ENCODE peak calls at places on chromosomes 7 and 10, in seven cellular contexts. G, A, B, M, K, Z and R are unnamed samples.

GRCh38 chr7:95324396-95324795 is at the start of gene PON1:
- DNase-seq in G (no peak), A (no peak), B (peak; percentile 69), M (no peak), K (no peak), Z (no peak), R (no peak)

GRCh38 chr10:77501152-77501845 is 136.3 kb downstream of the KCNMA1 start:
- DNase-seq in G (peak; percentile 68), A (no peak), B (no peak), M (peak; percentile 98), K (peak; percentile 92), Z (peak; percentile 95), R (peak; percentile 77)

GRCh38 chr7:45982912-45983719 is 62.0 kb upstream of the IGFBP3 start:
- DNase-seq in G (no peak), A (peak; percentile 12), B (no peak), M (no peak), K (no peak), Z (no peak), R (no peak)

GRCh38 chr10:9824546-9825164 is 1193.0 kb upstream of the CELF2 start:
- DNase-seq in G (no peak), A (no peak), B (no peak), M (no peak), K (no peak), Z (no peak), R (no peak)

GRCh38 chr7:48158404-48158803 is 12.9 kb upstream of the ABCA13 start:
- DNase-seq in G (no peak), A (no peak), B (no peak), M (peak; percentile 18), K (peak; percentile 44), Z (no peak), R (no peak)

GRCh38 chr7:51006483-51007235 is 224.0 kb upstream of the GRB10 start:
- DNase-seq in G (no peak), A (no peak), B (peak; percentile 39), M (no peak), K (no peak), Z (no peak), R (no peak)

GRCh38 chr10:17001961-17002749 is 127.5 kb downstream of the CUBN start:
- DNase-seq in G (no peak), A (peak; percentile 43), B (no peak), M (peak; percentile 79), K (peak; percentile 99), Z (peak; percentile 99), R (peak; percentile 98)

GRCh38 chr10:86227501-86228258 is 138.9 kb downstream of the GRID1 start:
- DNase-seq in G (no peak), A (no peak), B (no peak), M (no peak), K (no peak), Z (no peak), R (no peak)

GRCh38 chr7:150947761-150948680 is 30.1 kb downstream of the KCNH2 start:
- DNase-seq in G (no peak), A (no peak), B (no peak), M (no peak), K (no peak), Z (no peak), R (no peak)

GRCh38 chr10:114038819-114039218 is 4.8 kb upstream of the ADRB1 start:
- DNase-seq in G (no peak), A (no peak), B (no peak), M (no peak), K (no peak), Z (no peak), R (no peak)

GRCh38 chr7:80967536-80968297 is 48.9 kb upstream of the SEMA3C start:
- DNase-seq in G (no peak), A (no peak), B (no peak), M (no peak), K (peak; percentile 24), Z (no peak), R (no peak)

GRCh38 chr10:44847110-44847509 is 64.0 kb upstream of the TMEM72 start:
- DNase-seq in G (no peak), A (no peak), B (no peak), M (no peak), K (no peak), Z (no peak), R (no peak)

GRCh38 chr10:3853547-3853989 is 68.6 kb upstream of the KLF6 start:
- DNase-seq in G (no peak), A (peak; percentile 78), B (no peak), M (peak; percentile 66), K (peak; percentile 58), Z (peak; percentile 38), R (peak; percentile 24)

GRCh38 chr7:138304071-138304320 is 156.1 kb upstream of the TRIM24 start:
- DNase-seq in G (no peak), A (no peak), B (no peak), M (no peak), K (no peak), Z (no peak), R (no peak)

GRCh38 chr10:133226251-133226808 is 3.7 kb upstream of the UTF1 start:
- DNase-seq in G (no peak), A (no peak), B (peak; percentile 40), M (no peak), K (no peak), Z (no peak), R (no peak)
- TF ChIP-seq CTCF in G (no peak), A (no peak), B (no peak), M (no peak), K (no peak), Z (no peak), R (no peak)

DNA sequence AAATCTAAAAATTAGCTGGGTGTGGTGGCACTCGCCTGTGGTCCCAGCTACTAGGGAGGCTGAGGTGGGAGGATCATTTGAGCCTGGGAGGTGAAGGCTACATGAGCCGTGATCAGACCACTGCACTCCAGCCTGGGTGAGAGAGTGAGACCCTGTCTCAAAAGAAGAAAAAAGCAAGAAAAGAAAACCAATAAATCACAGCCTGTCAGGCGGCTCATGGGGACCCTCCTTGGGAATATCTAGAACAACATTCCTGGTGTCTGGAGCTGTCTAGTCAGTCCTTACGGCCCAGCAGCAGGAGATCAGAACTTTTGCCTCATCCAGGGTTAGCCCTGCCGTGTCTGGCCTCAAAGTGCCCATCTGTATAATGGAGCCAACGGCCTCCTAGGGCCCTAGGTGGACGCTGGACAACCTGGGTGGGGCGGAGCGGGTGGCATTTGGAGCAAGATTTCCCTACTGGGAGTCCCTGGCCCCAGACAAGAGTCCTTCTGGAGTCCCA is 130.7 kb upstream of the TNRC18 start:
- DNase-seq in G (no peak), A (no peak), B (no peak), M (no peak), K (no peak), Z (no peak), R (no peak)
- H3K4me3 ChIP-seq in G (peak overlapping the region; percentile 79), A (no peak overlapping the region), B (peak overlapping the region; percentile 70), M (peak overlapping the region; percentile 22), K (no peak overlapping the region), Z (peak overlapping the region; percentile 35), R (no peak overlapping the region)

GRCh38 chr7:74708569-74709275 is 51.2 kb downstream of the GTF2I start:
- DNase-seq in G (no peak), A (no peak), B (no peak), M (no peak), K (no peak), Z (peak; percentile 21), R (peak; percentile 13)
- TF ChIP-seq CTCF in G (no peak), A (no peak), B (no peak), M (no peak), K (no peak), Z (no peak), R (no peak)

GRCh38 chr10:14665865-14666857 is 108.5 kb downstream of the FAM107B start:
- DNase-seq in G (no peak), A (no peak), B (no peak), M (peak; percentile 47), K (no peak), Z (no peak), R (peak; percentile 24)

GRCh38 chr10:14665304-14665703 is 109.4 kb downstream of the FAM107B start:
- DNase-seq in G (peak; percentile 51), A (peak; percentile 21), B (no peak), M (peak; percentile 21), K (peak; percentile 20), Z (peak; percentile 19), R (peak; percentile 11)

GRCh38 chr10:14669576-14669975 is 105.1 kb downstream of the FAM107B start:
- DNase-seq in G (peak; percentile 24), A (no peak), B (no peak), M (no peak), K (no peak), Z (no peak), R (no peak)

GRCh38 chr10:14667748-14668147 is 106.9 kb downstream of the FAM107B start:
- DNase-seq in G (no peak), A (no peak), B (no peak), M (no peak), K (no peak), Z (no peak), R (no peak)

GRCh38 chr10:14667270-14667669 is 107.4 kb downstream of the FAM107B start:
- DNase-seq in G (no peak), A (no peak), B (no peak), M (no peak), K (no peak), Z (no peak), R (no peak)
- H3K4me3 ChIP-seq in G (no peak overlapping the region), A (no peak overlapping the region), B (no peak overlapping the region), M (no peak overlapping the region), K (no peak overlapping the region), Z (no peak overlapping the region), R (no peak overlapping the region)

GRCh38 chr10:51960494-51960895 is 261.1 kb upstream of the CSTF2T start:
- DNase-seq in G (peak; percentile 36), A (no peak), B (peak; percentile 81), M (peak; percentile 79), K (peak; percentile 59), Z (peak; percentile 87), R (peak; percentile 76)
- TF ChIP-seq CTCF in G (peak; percentile 66), A (peak; percentile 51), B (peak; percentile 62), M (peak; percentile 48), K (peak; percentile 48), Z (peak; percentile 50), R (peak; percentile 55)

GRCh38 chr10:87873656-87874055 is 10.2 kb downstream of the PTEN start:
- DNase-seq in G (no peak), A (no peak), B (no peak), M (no peak), K (no peak), Z (no peak), R (no peak)

GRCh38 chr10:87867453-87867852 is 4.0 kb downstream of the PTEN start:
- DNase-seq in G (no peak), A (no peak), B (no peak), M (no peak), K (peak; percentile 6), Z (no peak), R (no peak)

GRCh38 chr10:87872828-87873227 is 9.4 kb downstream of the PTEN start:
- DNase-seq in G (no peak), A (no peak), B (no peak), M (no peak), K (no peak), Z (no peak), R (no peak)

GRCh38 chr10:87868277-87868676 is 4.9 kb downstream of the PTEN start:
- DNase-seq in G (no peak), A (no peak), B (no peak), M (no peak), K (peak; percentile 36), Z (no peak), R (no peak)

GRCh38 chr10:87870154-87870553 is 6.7 kb downstream of the PTEN start:
- DNase-seq in G (no peak), A (no peak), B (no peak), M (no peak), K (no peak), Z (no peak), R (no peak)
- H3K4me3 ChIP-seq in G (no peak overlapping the region), A (no peak overlapping the region), B (no peak overlapping the region), M (peak overlapping the region; percentile 98), K (no peak overlapping the region), Z (peak overlapping the region; percentile 85), R (no peak overlapping the region)